ENCODE peak calls at places on chromosomes 13 and 19, in six cellular contexts. S is body of pancreas, H is gastrocnemius medialis, I is RWPE1, K is progenitor cell of endocrine pancreas, Q is OCI-LY7. T is an unnamed sample.
A peak's percentile ranks its signal among the peaks of the same experiment; 100 is the strongest.

GRCh38 chr19:55304980-55305379 is 20.2 kb downstream of the TMEM150B start:
- DNase-seq in H (no peak), S (no peak), K (no peak), Q (no peak), I (no peak), T (no peak)

GRCh38 chr13:109146912-109147624 is 517.7 kb downstream of the MYO16 start:
- DNase-seq in K (no peak), S (no peak), Q (no peak), I (peak; percentile 56), H (no peak), T (no peak)

GRCh38 chr19:33798701-33799111 is 2.0 kb downstream of the KCTD15 start:
- DNase-seq in S (no peak), H (no peak), K (no peak), Q (no peak), I (no peak), T (no peak)

GRCh38 chr13:19083340-19083739 is 98.3 kb downstream of the TUBA3C start:
- DNase-seq in Q (no peak), K (no peak), H (no peak), I (no peak), S (no peak), T (no peak)

GRCh38 chr19:16268676-16269319 is 55.8 kb upstream of the KLF2 start:
- DNase-seq in Q (no peak), H (no peak), S (no peak), K (no peak), I (no peak), T (no peak)

GRCh38 chr13:104011505-104012270 is 945.5 kb upstream of the SLC10A2 start:
- DNase-seq in I (no peak), H (peak; percentile 63), K (no peak), S (peak; percentile 34), Q (no peak), T (no peak)

GRCh38 chr13:28623782-28624706 is 34.9 kb upstream of the POMP start:
- DNase-seq in H (no peak), S (no peak), Q (no peak), K (no peak), I (no peak), T (no peak)

GRCh38 chr13:47829684-47830083 is 171.4 kb downstream of the SUCLA2 start:
- DNase-seq in Q (no peak), H (no peak), S (no peak), K (no peak), I (no peak), T (no peak)

GRCh38 chr19:18967358-18968146 is 26.5 kb upstream of the HOMER3 start:
- DNase-seq in H (peak; percentile 76), I (peak; percentile 64), Q (no peak), S (no peak), K (no peak), T (no peak)

GRCh38 chr13:37647038-37647650 is 48.6 kb upstream of the POSTN start:
- DNase-seq in Q (no peak), K (no peak), H (no peak), I (no peak), S (no peak), T (no peak)

GRCh38 chr13:92317066-92317465 is 909.5 kb upstream of the GPC6 start:
- DNase-seq in I (no peak), S (no peak), Q (no peak), K (no peak), H (no peak), T (no peak)

GRCh38 chr13:92137519-92137918 is 739.1 kb downstream of the GPC5 start:
- DNase-seq in H (no peak), Q (no peak), K (no peak), I (no peak), S (no peak), T (no peak)

GRCh38 chr19:13260883-13261653 is 110.9 kb downstream of the IER2 start:
- DNase-seq in I (peak; percentile 98), H (peak; percentile 14), S (no peak), K (no peak), Q (no peak), T (peak; percentile 87)

GRCh38 chr13:44969858-44970484 is 19.3 kb downstream of the NUFIP1 start:
- DNase-seq in S (no peak), H (no peak), Q (peak; percentile 32), I (peak; percentile 53), K (no peak), T (peak; percentile 20)

GRCh38 chr13:80924596-80924995 is 583.7 kb upstream of the SPRY2 start:
- DNase-seq in H (no peak), Q (no peak), K (no peak), S (no peak), I (no peak), T (no peak)

GRCh38 chr13:49226613-49227012 is 6.5 kb downstream of the MLNR start:
- DNase-seq in S (no peak), I (no peak), H (no peak), K (no peak), Q (no peak), T (no peak)

GRCh38 chr13:102571075-102571474 is 25.7 kb upstream of the TPP2 start:
- DNase-seq in H (no peak), S (no peak), Q (no peak), K (no peak), I (no peak), T (no peak)
- TF ChIP-seq CTCF in H (no peak), S (no peak), Q (no peak), K (peak; percentile 26), I (no peak), T (peak; percentile 12)

GRCh38 chr19:20367811-20368294 is 197.7 kb downstream of the ZNF737 start:
- DNase-seq in Q (peak; percentile 65), H (no peak), S (peak; percentile 69), I (no peak), K (peak; percentile 16), T (no peak)
- TF ChIP-seq CTCF in Q (peak; percentile 68), H (no peak), S (peak; percentile 17), I (no peak), K (peak; percentile 55), T (no peak)

DNA sequence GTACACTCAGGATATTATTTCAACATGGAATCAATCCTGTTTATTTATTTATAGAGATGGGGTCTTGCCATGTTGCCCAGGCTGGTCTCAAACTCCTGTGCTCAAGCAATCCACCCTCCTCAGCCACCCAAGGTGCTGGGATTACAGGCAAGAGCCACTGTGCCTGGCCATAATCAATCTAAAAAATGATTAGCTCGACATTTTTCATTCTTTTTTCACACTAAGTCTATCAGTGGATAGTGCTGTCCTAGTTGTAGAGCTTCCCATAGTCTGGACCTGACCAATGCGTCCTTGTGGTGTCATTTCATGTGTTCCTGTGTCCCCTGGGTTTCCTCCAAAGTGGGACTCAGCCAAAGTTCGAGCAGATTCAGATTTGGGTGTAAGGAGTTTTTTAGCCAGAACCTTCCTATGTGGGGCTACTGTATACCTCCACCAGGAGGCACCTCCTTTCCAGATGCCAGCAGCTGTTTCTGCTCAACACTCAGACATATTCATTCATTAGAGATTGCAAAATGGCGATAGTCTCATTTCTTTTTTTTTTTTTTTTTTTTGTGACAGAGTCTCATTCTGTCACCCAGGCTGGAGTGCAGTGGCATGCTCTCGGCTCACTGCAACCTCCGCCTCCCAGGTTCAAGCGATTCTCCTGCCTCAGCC is 61.1 kb downstream of the MAP4K1 start:
- DNase-seq in Q (peak; percentile 54), I (no peak), S (no peak), K (no peak), H (no peak), T (no peak)
- TF ChIP-seq CTCF in Q (peak; percentile 57), I (no peak), S (no peak), K (peak; percentile 19), H (no peak), T (peak; percentile 35)

GRCh38 chr13:62123409-62123808 is 707.8 kb upstream of the PCDH20 start:
- DNase-seq in S (no peak), K (no peak), H (no peak), Q (no peak), I (no peak), T (no peak)

GRCh38 chr13:62122434-62122833 is 706.8 kb upstream of the PCDH20 start:
- DNase-seq in K (no peak), H (no peak), S (no peak), Q (no peak), I (no peak), T (no peak)

GRCh38 chr13:62125451-62125850 is 709.8 kb upstream of the PCDH20 start:
- DNase-seq in I (no peak), H (no peak), S (no peak), K (no peak), Q (no peak), T (no peak)

DNA sequence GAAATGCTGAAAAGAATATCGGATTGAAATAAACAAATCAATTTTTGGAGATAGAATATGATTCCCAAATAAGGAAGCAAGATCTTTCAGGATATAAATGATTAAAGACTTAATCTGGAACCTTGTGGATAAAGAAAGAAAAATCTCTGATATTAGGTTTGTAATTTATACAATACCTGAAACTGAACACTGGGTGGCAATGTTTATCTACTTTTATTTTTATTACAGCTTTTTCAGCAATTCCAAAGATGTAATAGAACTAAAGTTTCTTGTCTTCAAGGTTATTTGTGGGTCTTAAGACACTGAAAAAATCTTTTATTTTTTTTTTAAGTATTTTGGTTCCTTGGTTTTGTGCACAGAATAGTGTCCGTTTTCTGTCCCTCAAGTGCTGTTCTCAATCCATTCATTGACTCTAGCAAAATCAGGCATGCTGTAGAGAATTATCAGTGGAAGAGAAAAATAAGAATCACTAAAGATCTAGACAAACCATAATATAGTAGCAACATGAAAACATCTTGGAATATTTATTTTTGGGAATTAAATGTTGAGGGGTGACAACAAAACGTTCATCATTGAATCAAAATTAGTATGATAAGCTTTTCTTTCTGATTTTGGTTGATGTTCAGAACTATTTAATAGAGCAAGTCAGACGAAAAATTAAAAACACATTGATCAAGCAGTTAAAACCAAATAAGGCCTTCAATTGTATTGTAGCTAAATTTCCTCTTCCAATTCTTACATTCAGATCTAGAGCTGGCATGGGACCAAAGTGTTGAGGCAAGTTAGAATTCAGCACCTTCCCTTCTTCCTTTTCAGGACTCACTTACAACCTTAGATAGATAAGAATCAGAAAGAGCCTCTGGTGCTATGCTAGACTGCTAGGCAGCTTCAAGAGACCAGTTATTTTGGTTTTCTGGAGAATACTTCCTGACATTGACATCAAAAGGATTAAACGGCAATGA is 704.4 kb upstream of the PCDH20 start:
- DNase-seq in S (no peak), I (peak; percentile 18), K (no peak), H (no peak), Q (peak; percentile 63), T (peak; percentile 31)
- TF ChIP-seq CTCF in S (peak; percentile 26), I (peak; percentile 55), K (peak; percentile 69), H (no peak), Q (peak; percentile 90), T (peak; percentile 31)

GRCh38 chr13:22176968-22177545 is 506.2 kb downstream of the FGF9 start:
- DNase-seq in K (no peak), H (no peak), S (no peak), I (no peak), Q (no peak), T (no peak)

GRCh38 chr13:22178878-22179277 is 508.0 kb downstream of the FGF9 start:
- DNase-seq in S (no peak), H (no peak), Q (no peak), I (no peak), K (no peak), T (no peak)

GRCh38 chr13:22173605-22174004 is 502.7 kb downstream of the FGF9 start:
- DNase-seq in I (peak; percentile 38), K (no peak), H (no peak), S (no peak), Q (no peak), T (no peak)

GRCh38 chr13:22175211-22175610 is 504.3 kb downstream of the FGF9 start:
- DNase-seq in K (no peak), Q (no peak), I (no peak), H (no peak), S (no peak), T (no peak)

GRCh38 chr13:22175815-22176214 is 504.9 kb downstream of the FGF9 start:
- DNase-seq in I (no peak), K (no peak), S (no peak), Q (no peak), H (no peak), T (no peak)
- TF ChIP-seq CTCF in I (no peak), K (no peak), S (no peak), Q (no peak), H (no peak), T (no peak)